ENCODE peak calls at places on chromosomes 12 and 14, in five cellular contexts. Z is HCT116, P is SK-N-SH, S is hepatocyte, C is Karpas-422. I is an unnamed sample. For H3K4me1 and H3K9me2, the result is how much of the 10 kb centered on the place peaks cover.

GRCh38 chr12:92162079-92162478 is 16.4 kb upstream of the BTG1 start:
- DNase-seq in Z (no peak), P (no peak), S (no peak), C (no peak), I (no peak)

GRCh38 chr12:30010071-30011052 is 226.6 kb upstream of the TMTC1 start:
- DNase-seq in Z (no peak), P (no peak), S (no peak), C (no peak), I (no peak)

GRCh38 chr12:26452511-26452910 is 257.1 kb downstream of the SSPN start:
- DNase-seq in Z (no peak), P (no peak), S (no peak), C (no peak), I (no peak)

GRCh38 chr12:96073346-96074336 is 38.3 kb upstream of the LTA4H start:
- DNase-seq in Z (no peak), P (no peak), S (no peak), C (peak), I (peak)

GRCh38 chr14:68707496-68707895 is 85.4 kb downstream of the ZFP36L1 start:
- DNase-seq in Z (no peak), P (no peak), S (no peak), C (no peak), I (no peak)

GRCh38 chr12:92158711-92159534 is 13.3 kb upstream of the BTG1 start:
- DNase-seq in Z (no peak), P (no peak), S (no peak), C (peak), I (no peak)

GRCh38 chr12:109879332-109880048 is 851 bp downstream of the GLTP start:
- DNase-seq in Z (no peak), P (peak), S (no peak), C (no peak), I (no peak)

GRCh38 chr14:62056789-62057188 is 294.6 kb downstream of the SNAPC1 start:
- DNase-seq in Z (no peak), P (no peak), S (no peak), C (no peak), I (no peak)

GRCh38 chr12:132100306-132101065 is 43.6 kb downstream of the DDX51 start:
- DNase-seq in Z (no peak), P (no peak), S (no peak), C (no peak), I (no peak)

GRCh38 chr14:96455588-96455987 is 46.6 kb upstream of the PAPOLA start:
- DNase-seq in Z (no peak), P (no peak), S (no peak), C (no peak), I (no peak)

GRCh38 chr14:102095231-102095870 is 8.5 kb upstream of the HSP90AA1 start:
- DNase-seq in Z (no peak), P (no peak), S (no peak), C (no peak), I (no peak)

GRCh38 chr14:75001261-75001660 is 1.5 kb upstream of the EIF2B2 start:
- DNase-seq in Z (no peak), P (no peak), S (no peak), C (no peak), I (no peak)

GRCh38 chr14:75578099-75578785 is at the start of gene FLVCR2:
- DNase-seq in Z (no peak), P (peak), S (peak), C (no peak), I (peak)

GRCh38 chr12:113138826-113139225 is 3.3 kb upstream of the RASAL1 start:
- DNase-seq in Z (no peak), P (no peak), S (no peak), C (no peak), I (no peak)

GRCh38 chr12:122244565-122245371 is 18.9 kb upstream of the DIABLO start:
- DNase-seq in Z (no peak), P (no peak), S (no peak), C (no peak), I (no peak)

GRCh38 chr12:2387051-2387834 is 334.5 kb downstream of the CACNA1C start:
- DNase-seq in Z (no peak), P (no peak), S (no peak), C (no peak), I (no peak)

DNA sequence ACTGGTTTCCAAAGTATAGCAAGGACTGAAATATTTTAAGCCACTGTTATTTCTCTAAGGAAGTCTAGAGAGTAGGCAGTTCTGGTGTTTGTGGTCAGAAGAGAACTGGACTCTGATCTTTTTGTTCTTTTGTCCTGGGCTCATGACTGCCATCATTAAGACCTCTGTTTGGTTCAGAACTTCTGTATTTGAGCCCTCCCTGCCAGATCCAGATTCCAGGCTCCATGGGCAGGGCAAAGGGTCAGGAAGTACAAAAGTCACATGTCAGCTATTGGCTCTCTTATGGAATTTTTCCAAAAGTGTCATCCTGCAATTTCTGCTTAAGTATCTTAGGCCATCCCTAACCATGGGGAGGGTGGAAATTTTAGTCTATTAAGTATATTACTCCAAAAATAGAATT is 6.8 kb downstream of the PIWIL1 start:
- DNase-seq in Z (no peak), P (no peak), S (no peak), C (peak), I (no peak)
- H3K27ac ChIP-seq in Z (no peak), P (no peak), S (no peak), C (no peak), I (no peak)

GRCh38 chr12:45728625-45729232 is 777 bp upstream of the ARID2 start:
- DNase-seq in Z (peak), P (peak), S (peak), C (peak), I (peak)

GRCh38 chr12:45730842-45731336 is 1.4 kb downstream of the ARID2 start:
- DNase-seq in Z (no peak), P (no peak), S (no peak), C (peak), I (no peak)

GRCh38 chr12:45730116-45730841 is 773 bp downstream of the ARID2 start:
- DNase-seq in Z (no peak), P (peak), S (peak), C (peak), I (peak)

GRCh38 chr12:45727994-45728624 is 1.4 kb upstream of the ARID2 start:
- DNase-seq in Z (no peak), P (no peak), S (no peak), C (peak), I (no peak)

GRCh38 chr12:45729233-45730115 is at the start of gene ARID2:
- DNase-seq in Z (peak), P (peak), S (peak), C (peak), I (peak)
- H3K4me1 ChIP-seq in Z (under half), P (under half), S (under half), C (under half), I (under half)

GRCh38 chr14:98462908-98463307 is 809.1 kb downstream of the BCL11B start:
- DNase-seq in Z (no peak), P (no peak), S (no peak), C (no peak), I (no peak)

DNA sequence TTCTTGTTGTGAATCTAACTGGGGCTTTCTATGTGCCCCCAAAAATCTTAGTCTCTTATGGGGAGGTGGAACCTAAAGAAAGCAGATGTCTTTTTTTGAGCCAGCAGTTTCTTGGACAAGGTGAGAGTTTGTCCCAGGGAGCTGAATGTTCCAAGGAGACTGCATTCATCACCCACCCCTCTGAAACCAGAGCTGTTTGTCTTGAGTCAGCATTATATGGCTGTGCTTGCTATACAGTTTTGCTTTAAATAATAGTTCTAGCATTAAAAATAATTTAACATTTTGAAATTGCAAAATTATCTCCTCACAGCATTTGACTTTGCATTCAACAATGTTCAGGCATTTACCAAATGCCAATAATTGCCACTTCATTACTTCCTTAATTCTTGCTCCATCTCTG is 813.3 kb downstream of the BCL11B start:
- DNase-seq in Z (no peak), P (no peak), S (no peak), C (no peak), I (no peak)
- H3K9me2 ChIP-seq in Z (under half), P (under half), S (under half), C (under half), I (under half)

GRCh38 chr14:34063470-34064164 is 112.7 kb upstream of the EGLN3 start:
- DNase-seq in Z (no peak), P (no peak), S (peak), C (no peak), I (no peak)

GRCh38 chr14:34065222-34065621 is 114.3 kb upstream of the EGLN3 start:
- DNase-seq in Z (no peak), P (no peak), S (no peak), C (no peak), I (no peak)

GRCh38 chr14:34062353-34062973 is 111.6 kb upstream of the EGLN3 start:
- DNase-seq in Z (no peak), P (no peak), S (no peak), C (no peak), I (no peak)

GRCh38 chr14:34064349-34064748 is 113.5 kb upstream of the EGLN3 start:
- DNase-seq in Z (no peak), P (no peak), S (no peak), C (no peak), I (no peak)

DNA sequence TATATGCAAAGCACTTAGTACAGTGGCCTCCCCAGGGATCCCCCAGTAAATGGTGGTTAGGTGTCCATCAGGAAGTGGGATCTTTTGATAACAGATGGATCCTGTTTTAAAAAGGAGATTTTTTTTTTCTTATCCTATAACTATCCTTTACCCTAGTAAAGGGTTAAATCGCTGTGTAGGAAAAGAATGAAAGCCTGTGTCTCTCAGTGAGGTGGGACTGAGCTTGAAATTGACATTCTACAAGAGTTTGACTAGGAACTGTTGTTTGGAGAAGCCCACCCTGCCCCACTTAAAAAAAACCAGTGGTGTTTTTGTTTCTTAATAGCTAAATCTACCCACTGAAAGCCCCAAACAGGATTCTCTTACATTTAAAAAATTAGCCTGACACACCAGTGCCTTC is 112.2 kb upstream of the EGLN3 start:
- DNase-seq in Z (no peak), P (no peak), S (no peak), C (no peak), I (no peak)
- H3K27ac ChIP-seq in Z (no peak), P (no peak), S (peak), C (no peak), I (no peak)

GRCh38 chr12:25018146-25018545 is 69.2 kb upstream of the BCAT1 start:
- DNase-seq in Z (no peak), P (no peak), S (no peak), C (peak), I (no peak)

GRCh38 chr12:25017336-25017735 is 68.4 kb upstream of the BCAT1 start:
- DNase-seq in Z (no peak), P (no peak), S (no peak), C (no peak), I (no peak)

GRCh38 chr12:25009511-25010092 is 60.7 kb upstream of the BCAT1 start:
- DNase-seq in Z (no peak), P (no peak), S (no peak), C (no peak), I (no peak)

GRCh38 chr12:25014961-25015360 is 66.1 kb upstream of the BCAT1 start:
- DNase-seq in Z (no peak), P (no peak), S (no peak), C (no peak), I (no peak)

GRCh38 chr12:25013061-25013460 is 64.2 kb upstream of the BCAT1 start:
- DNase-seq in Z (no peak), P (no peak), S (no peak), C (no peak), I (no peak)
- H3K4me1 ChIP-seq in Z (under half), P (under half), S (under half), C (under half), I (under half)

GRCh38 chr12:124976999-124977398 is 11.9 kb downstream of the DHX37 start:
- DNase-seq in Z (no peak), P (no peak), S (no peak), C (no peak), I (no peak)

GRCh38 chr12:124980098-124980892 is 8.6 kb downstream of the DHX37 start:
- DNase-seq in Z (no peak), P (no peak), S (no peak), C (no peak), I (no peak)

GRCh38 chr12:124975276-124975675 is 13.7 kb downstream of the DHX37 start:
- DNase-seq in Z (no peak), P (no peak), S (no peak), C (no peak), I (no peak)

DNA sequence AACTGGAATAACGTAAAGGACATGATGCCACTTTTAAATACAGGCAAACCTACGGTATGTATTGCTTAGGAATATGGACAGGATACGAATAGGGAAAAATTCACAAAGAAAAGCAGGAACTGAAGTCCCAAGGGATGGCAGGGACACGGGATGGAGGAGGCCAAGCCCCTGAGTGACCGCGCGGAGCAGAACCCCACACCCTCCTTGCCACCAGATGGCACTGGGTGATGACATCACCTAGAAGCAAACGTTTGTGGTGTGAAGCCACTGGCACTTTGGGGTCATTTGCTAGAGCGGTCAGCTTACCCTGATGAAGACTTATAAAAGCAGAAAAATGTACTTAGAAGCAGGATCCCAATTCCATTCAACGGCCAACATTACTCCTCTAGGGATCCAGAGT is 9.4 kb downstream of the DHX37 start:
- DNase-seq in Z (no peak), P (no peak), S (no peak), C (no peak), I (no peak)
- H3K9me2 ChIP-seq in Z (under half), P (under half), S (under half), C (under half), I (under half)